ENCODE peak calls at places on chromosome 12, in six cellular contexts. P, Y, W, B, A and Z are unnamed samples. For H3K4me1, the result is how much of the 10 kb centered on the place peaks cover.

GRCh38 chr12:82635263-82635662 is 51.4 kb upstream of the TMTC2 start:
- DNase-seq in P (no peak), Y (no peak), W (no peak), B (no peak), A (no peak), Z (no peak)

GRCh38 chr12:32455607-32456063 is 56.3 kb downstream of the FGD4 start:
- DNase-seq in P (peak), Y (no peak), W (no peak), B (no peak), A (no peak), Z (no peak)

GRCh38 chr12:27207626-27208413 is 36.3 kb upstream of the STK38L start:
- DNase-seq in P (no peak), Y (no peak), W (no peak), B (no peak), A (no peak), Z (no peak)

GRCh38 chr12:5068126-5068525 is 24.4 kb downstream of the KCNA5 start:
- DNase-seq in P (no peak), Y (no peak), W (no peak), B (no peak), A (no peak), Z (no peak)

GRCh38 chr12:128823216-128823915 is 392 bp downstream of the SLC15A4 start:
- DNase-seq in P (no peak), Y (no peak), W (no peak), B (no peak), A (peak), Z (peak)

GRCh38 chr12:57242691-57243454 is 8.1 kb downstream of the STAC3 start:
- DNase-seq in P (peak), Y (no peak), W (no peak), B (peak), A (peak), Z (peak)

GRCh38 chr12:25734529-25735180 is 181.6 kb upstream of the LMNTD1 start:
- DNase-seq in P (peak), Y (no peak), W (no peak), B (no peak), A (no peak), Z (no peak)

GRCh38 chr12:87815738-87816137 is 213.5 kb downstream of the C12orf50 start:
- DNase-seq in P (no peak), Y (no peak), W (no peak), B (no peak), A (no peak), Z (no peak)

GRCh38 chr12:22981711-22982110 is 356.7 kb downstream of the ETNK1 start:
- DNase-seq in P (no peak), Y (no peak), W (no peak), B (no peak), A (no peak), Z (no peak)

GRCh38 chr12:96073346-96074336 is 38.3 kb upstream of the LTA4H start:
- DNase-seq in P (peak), Y (no peak), W (no peak), B (no peak), A (no peak), Z (no peak)

GRCh38 chr12:6324936-6325750 is 14.7 kb downstream of the PLEKHG6 start:
- DNase-seq in P (no peak), Y (no peak), W (no peak), B (no peak), A (no peak), Z (no peak)

GRCh38 chr12:6327159-6327558 is 14.7 kb downstream of the TNFRSF1A start:
- DNase-seq in P (no peak), Y (no peak), W (no peak), B (no peak), A (no peak), Z (no peak)

GRCh38 chr12:6327591-6328041 is 14.3 kb downstream of the TNFRSF1A start:
- DNase-seq in P (no peak), Y (no peak), W (no peak), B (no peak), A (no peak), Z (peak)

GRCh38 chr12:6328045-6328779 is 13.7 kb downstream of the TNFRSF1A start:
- DNase-seq in P (no peak), Y (no peak), W (no peak), B (no peak), A (no peak), Z (no peak)

DNA sequence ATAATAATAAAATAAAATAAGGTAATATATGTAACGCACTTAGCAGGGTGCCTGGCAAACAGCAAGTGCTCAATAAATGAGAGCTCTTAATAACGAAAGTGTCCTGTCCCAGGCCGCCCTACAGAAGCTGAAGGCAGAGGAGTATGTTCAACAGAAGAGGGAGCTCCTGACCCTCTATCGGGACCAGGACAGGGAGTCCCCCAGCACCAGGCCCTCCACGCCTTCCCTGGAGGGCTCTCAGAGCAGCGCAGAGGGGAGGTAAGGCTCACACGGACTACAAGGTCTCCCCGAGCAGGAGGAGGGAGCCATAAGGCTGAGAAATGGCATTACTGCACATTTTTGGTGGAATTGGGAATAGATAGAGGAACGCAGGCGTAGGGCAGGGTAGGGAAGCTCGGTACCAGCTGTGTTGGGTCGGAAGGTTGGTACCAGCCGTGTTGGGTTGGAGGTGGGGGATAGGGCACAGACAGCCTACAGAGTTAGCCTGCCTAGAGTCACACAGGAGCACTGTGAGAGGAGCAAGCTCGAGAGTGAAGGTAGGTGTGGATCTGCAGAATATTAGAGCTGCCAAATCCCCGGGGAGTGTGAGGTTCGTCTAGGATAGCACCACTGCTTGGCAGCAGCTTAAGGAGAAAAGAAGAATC is 15.4 kb downstream of the TNFRSF1A start:
- DNase-seq in P (peak), Y (no peak), W (no peak), B (no peak), A (no peak), Z (peak)
- H3K4me1 ChIP-seq in P (half or more), Y (half or more), W (half or more), B (under half), A (half or more), Z (half or more)

GRCh38 chr12:6964605-6965025 is 5.8 kb downstream of the PHB2 start:
- DNase-seq in P (no peak), Y (no peak), W (no peak), B (no peak), A (no peak), Z (peak)

GRCh38 chr12:6966351-6966750 is 4.1 kb downstream of the PHB2 start:
- DNase-seq in P (no peak), Y (no peak), W (no peak), B (no peak), A (no peak), Z (no peak)

GRCh38 chr12:6963741-6964446 is 6.6 kb downstream of the PHB2 start:
- DNase-seq in P (no peak), Y (no peak), W (no peak), B (no peak), A (no peak), Z (peak)

GRCh38 chr12:6965026-6965661 is 5.3 kb downstream of the PHB2 start:
- DNase-seq in P (peak), Y (no peak), W (no peak), B (peak), A (peak), Z (peak)

DNA sequence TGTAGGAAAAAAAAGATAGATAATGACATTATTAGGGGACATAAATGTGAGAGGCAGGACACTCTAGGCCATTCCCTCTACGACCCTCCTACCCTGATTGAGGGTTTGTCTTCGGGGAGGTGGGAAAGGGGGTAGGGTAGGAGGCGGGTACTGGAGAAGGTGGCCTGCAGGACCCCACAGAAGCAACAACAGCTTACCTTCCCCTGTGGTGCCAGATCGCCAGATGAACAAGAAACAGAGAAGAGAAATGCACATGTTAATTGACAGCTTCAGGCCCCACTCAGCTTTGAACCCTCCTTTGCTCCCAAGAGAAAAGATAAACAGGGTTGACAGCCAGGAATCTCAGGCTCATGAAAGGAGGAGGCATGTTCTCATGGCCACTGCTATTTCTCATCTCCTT is 4.8 kb downstream of the PHB2 start:
- DNase-seq in P (no peak), Y (no peak), W (no peak), B (no peak), A (no peak), Z (no peak)
- H3K4me1 ChIP-seq in P (half or more), Y (half or more), W (half or more), B (half or more), A (half or more), Z (half or more)

GRCh38 chr12:33663000-33663654 is 223.5 kb upstream of the SYT10 start:
- DNase-seq in P (no peak), Y (no peak), W (no peak), B (no peak), A (no peak), Z (no peak)
- H3K4me1 ChIP-seq in P (under half), Y (under half), W (under half), B (under half), A (under half), Z (under half)

GRCh38 chr12:7935773-7936581 is at the start of gene SLC2A3:
- DNase-seq in P (peak), Y (peak), W (peak), B (peak), A (no peak), Z (no peak)
- H3K4me1 ChIP-seq in P (under half), Y (under half), W (under half), B (under half), A (half or more), Z (under half)